ENCODE peak calls at places on chromosomes 2 and 18, in ten cellular contexts. P is NCI-H1092 treated with DMSO at 0.1 percent for 48 hours; M is H7; V is EL; H is NCI-H524; C is dermis blood vessel endothelial cell; N is RPMI8226; E is AG04450; K is activated CD4-positive, alpha-beta T cell treated with anti-CD3 and anti-CD28 coated beads for 48 hours; G is GM04503. J is an unnamed sample.
A peak's percentile ranks its signal among the peaks of the same experiment; 100 is the strongest.

GRCh38 chr18:45197526-45197970 is 417.7 kb upstream of the SLC14A2 start:
- DNase-seq in N (peak; percentile 5), V (no peak), E (peak; percentile 34), K (peak; percentile 23), C (no peak), H (no peak), M (no peak), G (no peak), P (no peak), J (no peak)

GRCh38 chr2:62410926-62411456 is 95.0 kb downstream of the TMEM17 start:
- DNase-seq in H (no peak), N (no peak), P (no peak), V (peak; percentile 8), K (no peak), G (no peak), E (no peak), C (no peak), M (no peak), J (no peak)

GRCh38 chr2:48444404-48444803 is 85.5 kb upstream of the STON1 start:
- DNase-seq in V (no peak), M (no peak), C (no peak), G (no peak), E (no peak), P (no peak), K (no peak), H (no peak), N (peak; percentile 41), J (no peak)

GRCh38 chr2:79855264-79856006 is 342.6 kb downstream of the CTNNA2 start:
- DNase-seq in C (no peak), H (peak; percentile 76), N (no peak), M (peak; percentile 51), V (peak; percentile 4), G (peak; percentile 3), P (peak; percentile 1), K (no peak), E (no peak), J (no peak)

GRCh38 chr18:70490008-70490933 is 201.4 kb downstream of the SOCS6 start:
- DNase-seq in M (peak; percentile 41), E (no peak), N (peak; percentile 57), G (peak; percentile 39), K (peak; percentile 42), P (peak; percentile 72), V (peak; percentile 58), C (peak; percentile 76), H (peak; percentile 50), J (peak; percentile 48)

GRCh38 chr18:59514193-59514592 is 155.1 kb upstream of the LMAN1 start:
- DNase-seq in M (no peak), V (peak; percentile 72), E (no peak), G (peak; percentile 54), P (no peak), N (no peak), H (peak; percentile 6), C (peak; percentile 62), K (no peak), J (peak; percentile 77)

GRCh38 chr2:65420712-65421431 is 11.5 kb downstream of the SPRED2 start:
- DNase-seq in V (peak; percentile 62), N (peak; percentile 35), K (no peak), H (no peak), E (peak; percentile 38), C (peak; percentile 90), G (peak; percentile 28), M (no peak), P (no peak), J (no peak)

GRCh38 chr2:120436885-120437603 is 91.1 kb downstream of the INHBB start:
- DNase-seq in V (peak; percentile 53), N (peak; percentile 53), C (peak; percentile 43), E (no peak), M (peak; percentile 92), P (peak; percentile 43), K (peak; percentile 46), H (no peak), G (no peak), J (peak; percentile 44)

GRCh38 chr2:182866461-182867369 is at the start of gene FRZB:
- DNase-seq in M (peak; percentile 83), K (peak; percentile 13), C (peak; percentile 44), V (peak; percentile 81), P (peak; percentile 24), E (peak; percentile 26), G (peak; percentile 3), N (no peak), H (peak; percentile 59), J (peak; percentile 56)

GRCh38 chr2:161417428-161418274 is 1.6 kb downstream of the TBR1 start:
- DNase-seq in E (no peak), K (no peak), G (no peak), P (no peak), C (no peak), M (no peak), V (no peak), N (no peak), H (no peak), J (no peak)

GRCh38 chr2:216408426-216409315 is 3.6 kb upstream of the SMARCAL1 start:
- DNase-seq in H (peak; percentile 52), E (no peak), K (no peak), V (no peak), C (no peak), P (no peak), N (no peak), G (no peak), M (peak; percentile 39), J (no peak)

GRCh38 chr2:113754989-113755689 is 1.3 kb downstream of the SLC35F5 start:
- DNase-seq in K (no peak), G (no peak), V (peak; percentile 19), H (no peak), N (no peak), C (peak; percentile 44), E (no peak), M (no peak), P (no peak), J (peak; percentile 2)

GRCh38 chr2:110714824-110715223 is 17.5 kb upstream of the ACOXL start:
- DNase-seq in P (no peak), K (no peak), G (no peak), C (no peak), V (no peak), M (no peak), E (no peak), N (no peak), H (no peak), J (no peak)

GRCh38 chr2:177164584-177165052 is 48.0 kb upstream of the HNRNPA3 start:
- DNase-seq in H (peak; percentile 73), K (peak; percentile 84), C (peak; percentile 91), M (peak; percentile 68), G (no peak), V (peak; percentile 80), E (no peak), P (peak; percentile 83), N (peak; percentile 83), J (peak; percentile 75)

GRCh38 chr2:207867075-207867474 is 97.4 kb upstream of the FZD5 start:
- DNase-seq in V (no peak), G (no peak), E (no peak), P (no peak), M (no peak), K (no peak), H (no peak), C (no peak), N (no peak), J (no peak)

GRCh38 chr18:4450065-4450676 is 4.9 kb downstream of the DLGAP1 start:
- DNase-seq in V (no peak), H (peak; percentile 31), E (no peak), M (no peak), K (no peak), G (no peak), N (peak; percentile 8), P (no peak), C (no peak), J (no peak)

GRCh38 chr18:36583155-36583745 is 245.6 kb downstream of the TPGS2 start:
- DNase-seq in G (no peak), E (no peak), C (no peak), V (no peak), M (peak; percentile 76), N (no peak), K (no peak), P (no peak), H (no peak), J (no peak)

GRCh38 chr2:73908689-73909652 is 16.2 kb downstream of the ACTG2 start:
- DNase-seq in G (no peak), E (no peak), V (no peak), P (no peak), N (no peak), M (no peak), H (no peak), K (no peak), C (no peak), J (no peak)

GRCh38 chr2:65675350-65675749 is 243.0 kb upstream of the SPRED2 start:
- DNase-seq in E (no peak), H (no peak), G (no peak), P (no peak), K (no peak), V (no peak), M (no peak), C (no peak), N (no peak), J (no peak)

GRCh38 chr18:77007251-77007650 is 125.3 kb downstream of the MBP start:
- DNase-seq in V (no peak), K (no peak), G (no peak), C (no peak), E (no peak), N (no peak), H (no peak), M (peak; percentile 57), P (no peak), J (no peak)

GRCh38 chr2:202361133-202361532 is 15.0 kb upstream of the BMPR2 start:
- DNase-seq in H (no peak), V (no peak), K (no peak), P (no peak), G (no peak), E (peak; percentile 44), M (no peak), C (no peak), N (no peak), J (peak; percentile 50)

GRCh38 chr18:73942081-73942625 is 205.5 kb downstream of the FBXO15 start:
- DNase-seq in G (no peak), E (no peak), M (no peak), N (no peak), K (no peak), C (no peak), V (no peak), P (peak; percentile 21), H (no peak), J (no peak)

GRCh38 chr2:234211797-234212196 is 161.3 kb downstream of the SPP2 start:
- DNase-seq in H (no peak), M (no peak), C (no peak), E (no peak), V (no peak), P (no peak), N (no peak), G (no peak), K (no peak), J (no peak)

GRCh38 chr18:38690626-38691025 is 1125.0 kb upstream of the CELF4 start:
- DNase-seq in G (no peak), V (no peak), N (no peak), H (no peak), P (no peak), E (no peak), C (no peak), K (no peak), M (no peak), J (no peak)

GRCh38 chr18:9055185-9055584 is 47.3 kb upstream of the NDUFV2 start:
- DNase-seq in P (no peak), H (no peak), K (no peak), M (no peak), C (peak; percentile 83), N (peak; percentile 21), G (peak; percentile 77), V (peak; percentile 71), E (peak; percentile 27), J (peak; percentile 76)

GRCh38 chr2:218895758-218896500 is 15.3 kb downstream of the WNT10A start:
- DNase-seq in P (no peak), N (peak; percentile 40), C (no peak), V (peak; percentile 39), K (peak; percentile 13), E (no peak), G (no peak), M (peak; percentile 63), H (no peak), J (no peak)

GRCh38 chr2:174840436-174840835 is 76.2 kb upstream of the CHRNA1 start:
- DNase-seq in P (no peak), M (no peak), E (peak; percentile 43), V (peak; percentile 77), N (no peak), H (peak; percentile 28), G (no peak), C (no peak), K (no peak), J (peak; percentile 50)

GRCh38 chr2:25473131-25473530 is 131.4 kb upstream of the DNMT3A start:
- DNase-seq in N (no peak), H (no peak), V (no peak), P (no peak), M (no peak), K (no peak), C (no peak), G (no peak), E (no peak), J (no peak)